ENCODE peak calls at places on chromosome 6, in seven cellular contexts. One of them, this sample, is unnamed. For H3K27me3, the result is how much of the 10 kb centered on the place peaks cover.

GRCh38 chr6:73537677-73538076 is 16.8 kb upstream of the EEF1A1 start:
- DNase-seq in kidney epithelial cell: no peak
- DNase-seq in Panc1: no peak
- DNase-seq in fibroblast of lung: no peak
- DNase-seq in ascending aorta: no peak
- DNase-seq in upper lobe of right lung: no peak
- DNase-seq in body of pancreas: no peak
- DNase-seq in this sample: no peak

GRCh38 chr6:5893295-5893694 is 113.4 kb downstream of the NRN1 start:
- DNase-seq in kidney epithelial cell: no peak
- DNase-seq in Panc1: no peak
- DNase-seq in fibroblast of lung: no peak
- DNase-seq in ascending aorta: no peak
- DNase-seq in upper lobe of right lung: no peak
- DNase-seq in body of pancreas: no peak
- DNase-seq in this sample: no peak

GRCh38 chr6:163341224-163341623 is 73.3 kb upstream of the QKI start:
- DNase-seq in kidney epithelial cell: no peak
- DNase-seq in Panc1: no peak
- DNase-seq in fibroblast of lung: no peak
- DNase-seq in ascending aorta: no peak
- DNase-seq in upper lobe of right lung: no peak
- DNase-seq in body of pancreas: no peak
- DNase-seq in this sample: no peak

GRCh38 chr6:136959471-136959891 is 37.4 kb downstream of the SLC35D3 start:
- DNase-seq in kidney epithelial cell: no peak
- DNase-seq in Panc1: no peak
- DNase-seq in fibroblast of lung: no peak
- DNase-seq in ascending aorta: no peak
- DNase-seq in upper lobe of right lung: peak
- DNase-seq in body of pancreas: peak
- DNase-seq in this sample: no peak

GRCh38 chr6:162733489-162733888 is 5.7 kb downstream of the PACRG start:
- DNase-seq in kidney epithelial cell: no peak
- DNase-seq in Panc1: no peak
- DNase-seq in fibroblast of lung: no peak
- DNase-seq in ascending aorta: no peak
- DNase-seq in upper lobe of right lung: no peak
- DNase-seq in body of pancreas: no peak
- DNase-seq in this sample: no peak

GRCh38 chr6:120951258-120951657 is 383.0 kb downstream of the TBC1D32 start:
- DNase-seq in kidney epithelial cell: no peak
- DNase-seq in Panc1: no peak
- DNase-seq in fibroblast of lung: no peak
- DNase-seq in ascending aorta: no peak
- DNase-seq in upper lobe of right lung: no peak
- DNase-seq in body of pancreas: no peak
- DNase-seq in this sample: no peak

GRCh38 chr6:79894939-79895338 is 52.4 kb downstream of the ELOVL4 start:
- DNase-seq in kidney epithelial cell: no peak
- DNase-seq in Panc1: no peak
- DNase-seq in fibroblast of lung: peak
- DNase-seq in ascending aorta: no peak
- DNase-seq in upper lobe of right lung: no peak
- DNase-seq in body of pancreas: no peak
- DNase-seq in this sample: no peak

GRCh38 chr6:21831531-21832291 is 238.2 kb downstream of the SOX4 start:
- DNase-seq in kidney epithelial cell: peak
- DNase-seq in Panc1: no peak
- DNase-seq in fibroblast of lung: peak
- DNase-seq in ascending aorta: no peak
- DNase-seq in upper lobe of right lung: no peak
- DNase-seq in body of pancreas: no peak
- DNase-seq in this sample: no peak

GRCh38 chr6:157982580-157983438 is 1.1 kb downstream of the SYNJ2 start:
- DNase-seq in kidney epithelial cell: no peak
- DNase-seq in Panc1: no peak
- DNase-seq in fibroblast of lung: peak
- DNase-seq in ascending aorta: no peak
- DNase-seq in upper lobe of right lung: peak
- DNase-seq in body of pancreas: peak
- DNase-seq in this sample: no peak

GRCh38 chr6:15365273-15365687 is 119.4 kb downstream of the JARID2 start:
- DNase-seq in kidney epithelial cell: peak
- DNase-seq in Panc1: no peak
- DNase-seq in fibroblast of lung: peak
- DNase-seq in ascending aorta: peak
- DNase-seq in upper lobe of right lung: peak
- DNase-seq in body of pancreas: peak
- DNase-seq in this sample: peak

GRCh38 chr6:20092071-20092566 is 120.2 kb downstream of the MBOAT1 start:
- DNase-seq in kidney epithelial cell: peak
- DNase-seq in Panc1: peak
- DNase-seq in fibroblast of lung: peak
- DNase-seq in ascending aorta: no peak
- DNase-seq in upper lobe of right lung: no peak
- DNase-seq in body of pancreas: no peak
- DNase-seq in this sample: no peak

GRCh38 chr6:77457720-77458349 is 5.5 kb downstream of the HTR1B start:
- DNase-seq in kidney epithelial cell: peak
- DNase-seq in Panc1: peak
- DNase-seq in fibroblast of lung: peak
- DNase-seq in ascending aorta: peak
- DNase-seq in upper lobe of right lung: no peak
- DNase-seq in body of pancreas: peak
- DNase-seq in this sample: peak

GRCh38 chr6:138981416-138981815 is 6.6 kb downstream of the REPS1 start:
- DNase-seq in kidney epithelial cell: no peak
- DNase-seq in Panc1: no peak
- DNase-seq in fibroblast of lung: no peak
- DNase-seq in ascending aorta: no peak
- DNase-seq in upper lobe of right lung: no peak
- DNase-seq in body of pancreas: no peak
- DNase-seq in this sample: no peak

GRCh38 chr6:25971187-25971811 is 8.7 kb downstream of the TRIM38 start:
- DNase-seq in kidney epithelial cell: peak
- DNase-seq in Panc1: peak
- DNase-seq in fibroblast of lung: peak
- DNase-seq in ascending aorta: peak
- DNase-seq in upper lobe of right lung: no peak
- DNase-seq in body of pancreas: peak
- DNase-seq in this sample: peak

GRCh38 chr6:151430886-151431285 is 21.0 kb downstream of the RMND1 start:
- DNase-seq in kidney epithelial cell: no peak
- DNase-seq in Panc1: no peak
- DNase-seq in fibroblast of lung: no peak
- DNase-seq in ascending aorta: no peak
- DNase-seq in upper lobe of right lung: no peak
- DNase-seq in body of pancreas: no peak
- DNase-seq in this sample: no peak

GRCh38 chr6:149334201-149334600 is 16.7 kb downstream of the TAB2 start:
- DNase-seq in kidney epithelial cell: peak
- DNase-seq in Panc1: no peak
- DNase-seq in fibroblast of lung: peak
- DNase-seq in ascending aorta: no peak
- DNase-seq in upper lobe of right lung: no peak
- DNase-seq in body of pancreas: no peak
- DNase-seq in this sample: no peak

GRCh38 chr6:21396313-21396712 is 197.2 kb upstream of the SOX4 start:
- DNase-seq in kidney epithelial cell: peak
- DNase-seq in Panc1: no peak
- DNase-seq in fibroblast of lung: peak
- DNase-seq in ascending aorta: no peak
- DNase-seq in upper lobe of right lung: no peak
- DNase-seq in body of pancreas: no peak
- DNase-seq in this sample: no peak

GRCh38 chr6:85113934-85114582 is 335.8 kb upstream of the NT5E start:
- DNase-seq in kidney epithelial cell: no peak
- DNase-seq in Panc1: no peak
- DNase-seq in fibroblast of lung: no peak
- DNase-seq in ascending aorta: peak
- DNase-seq in upper lobe of right lung: no peak
- DNase-seq in body of pancreas: no peak
- DNase-seq in this sample: no peak
- H3K4me3 ChIP-seq in kidney epithelial cell: no peak
- H3K4me3 ChIP-seq in Panc1: no peak
- H3K4me3 ChIP-seq in fibroblast of lung: peak
- H3K4me3 ChIP-seq in ascending aorta: no peak
- H3K4me3 ChIP-seq in upper lobe of right lung: no peak
- H3K4me3 ChIP-seq in body of pancreas: no peak
- H3K4me3 ChIP-seq in this sample: no peak

GRCh38 chr6:10421508-10422281 is 6.8 kb upstream of the TFAP2A start:
- DNase-seq in kidney epithelial cell: no peak
- DNase-seq in Panc1: no peak
- DNase-seq in fibroblast of lung: no peak
- DNase-seq in ascending aorta: no peak
- DNase-seq in upper lobe of right lung: no peak
- DNase-seq in body of pancreas: no peak
- DNase-seq in this sample: no peak

GRCh38 chr6:10420546-10421507 is 6.0 kb upstream of the TFAP2A start:
- DNase-seq in kidney epithelial cell: no peak
- DNase-seq in Panc1: no peak
- DNase-seq in fibroblast of lung: no peak
- DNase-seq in ascending aorta: no peak
- DNase-seq in upper lobe of right lung: no peak
- DNase-seq in body of pancreas: no peak
- DNase-seq in this sample: no peak

GRCh38 chr6:10419749-10420545 is 5.1 kb upstream of the TFAP2A start:
- DNase-seq in kidney epithelial cell: no peak
- DNase-seq in Panc1: no peak
- DNase-seq in fibroblast of lung: no peak
- DNase-seq in ascending aorta: no peak
- DNase-seq in upper lobe of right lung: no peak
- DNase-seq in body of pancreas: no peak
- DNase-seq in this sample: no peak

GRCh38 chr6:10424005-10424404 is 9.1 kb upstream of the TFAP2A start:
- DNase-seq in kidney epithelial cell: no peak
- DNase-seq in Panc1: no peak
- DNase-seq in fibroblast of lung: no peak
- DNase-seq in ascending aorta: no peak
- DNase-seq in upper lobe of right lung: no peak
- DNase-seq in body of pancreas: no peak
- DNase-seq in this sample: no peak

DNA sequence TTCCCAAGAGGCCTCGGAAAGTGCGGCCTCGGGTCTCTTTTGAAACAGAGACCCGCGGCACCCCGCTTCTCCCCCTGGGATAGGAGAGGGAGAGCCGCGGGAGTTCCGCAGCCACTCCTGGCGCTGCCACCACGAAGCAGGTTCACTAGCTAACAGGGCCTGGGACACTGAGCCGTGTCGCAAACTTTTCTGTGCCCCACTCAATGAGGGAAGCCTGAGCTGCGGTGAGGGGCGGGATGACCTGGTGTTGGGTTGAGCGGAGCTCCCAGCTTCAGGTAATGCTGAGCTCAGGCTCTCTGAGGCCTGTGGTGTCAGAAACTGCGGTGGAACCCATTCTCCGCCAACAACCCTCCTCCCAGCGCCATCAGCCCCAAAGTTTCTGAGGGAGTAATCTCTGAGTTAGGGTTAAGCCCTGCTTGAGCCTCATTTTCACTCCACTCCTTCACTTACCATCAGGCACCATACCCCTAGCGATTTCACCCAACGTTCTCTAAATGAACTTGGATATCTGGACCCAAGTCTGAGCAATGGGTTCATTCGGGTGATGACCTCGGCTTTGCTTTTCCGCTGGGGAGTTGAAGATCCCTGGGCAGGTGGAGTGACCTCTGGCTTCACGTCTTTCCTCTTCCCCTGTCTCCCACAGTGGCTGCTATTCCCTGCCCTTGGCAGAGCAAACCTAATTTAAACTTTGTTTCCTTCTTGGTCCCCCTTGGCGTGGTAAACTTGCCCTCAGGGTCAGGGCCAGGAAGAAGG is 7.6 kb upstream of the TFAP2A start:
- DNase-seq in kidney epithelial cell: no peak
- DNase-seq in Panc1: no peak
- DNase-seq in fibroblast of lung: no peak
- DNase-seq in ascending aorta: no peak
- DNase-seq in upper lobe of right lung: no peak
- DNase-seq in body of pancreas: no peak
- DNase-seq in this sample: no peak
- H3K27me3 ChIP-seq in kidney epithelial cell: half or more
- H3K27me3 ChIP-seq in Panc1: under half
- H3K27me3 ChIP-seq in fibroblast of lung: half or more
- H3K27me3 ChIP-seq in ascending aorta: under half
- H3K27me3 ChIP-seq in upper lobe of right lung: half or more
- H3K27me3 ChIP-seq in body of pancreas: under half
- H3K27me3 ChIP-seq in this sample: half or more

GRCh38 chr6:117906905-117907599 is at the start of gene SLC35F1:
- DNase-seq in kidney epithelial cell: no peak
- DNase-seq in Panc1: no peak
- DNase-seq in fibroblast of lung: peak
- DNase-seq in ascending aorta: no peak
- DNase-seq in upper lobe of right lung: peak
- DNase-seq in body of pancreas: peak
- DNase-seq in this sample: peak
- TF ChIP-seq CTCF in kidney epithelial cell: peak
- TF ChIP-seq CTCF in Panc1: peak
- TF ChIP-seq CTCF in fibroblast of lung: no peak
- TF ChIP-seq CTCF in ascending aorta: no peak
- TF ChIP-seq CTCF in upper lobe of right lung: peak
- TF ChIP-seq CTCF in body of pancreas: peak
- TF ChIP-seq CTCF in this sample: peak

DNA sequence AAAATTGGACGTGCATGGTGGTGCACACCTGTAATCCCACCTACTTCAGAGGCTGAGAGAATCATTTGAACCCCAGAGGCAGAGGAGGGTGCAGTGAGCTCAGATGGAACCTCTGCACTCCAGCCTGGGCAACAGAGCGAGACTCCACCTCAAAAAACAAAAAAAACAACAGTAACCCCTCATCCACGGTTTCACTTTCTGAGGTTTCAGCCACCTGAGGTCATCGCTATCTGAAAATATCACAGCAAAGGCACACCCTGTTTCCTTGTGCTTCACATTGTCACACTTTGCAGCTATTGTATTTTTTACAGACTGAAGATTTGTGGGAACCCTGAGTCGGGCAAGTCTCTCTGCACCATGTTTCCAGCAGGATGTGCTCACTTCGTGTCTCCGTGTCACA is 54.1 kb upstream of the FOXQ1 start:
- DNase-seq in kidney epithelial cell: no peak
- DNase-seq in Panc1: no peak
- DNase-seq in fibroblast of lung: no peak
- DNase-seq in ascending aorta: no peak
- DNase-seq in upper lobe of right lung: no peak
- DNase-seq in body of pancreas: no peak
- DNase-seq in this sample: no peak
- H3K4me3 ChIP-seq in kidney epithelial cell: no peak
- H3K4me3 ChIP-seq in Panc1: no peak
- H3K4me3 ChIP-seq in fibroblast of lung: no peak
- H3K4me3 ChIP-seq in ascending aorta: no peak
- H3K4me3 ChIP-seq in upper lobe of right lung: no peak
- H3K4me3 ChIP-seq in body of pancreas: no peak
- H3K4me3 ChIP-seq in this sample: no peak

This sample was measured in heart right ventricle.